ENCODE peak calls at places on chromosomes 2 and 18, in eight cellular contexts. One of them, this sample, is unnamed.

GRCh38 chr2:17667898-17668297 is 85.7 kb downstream of the SMC6 start:
- DNase-seq in glomerular endothelial cell: no peak
- DNase-seq in RWPE1: no peak
- DNase-seq in left colon: no peak
- DNase-seq in GDM1: no peak
- DNase-seq in stimulated activated CD4-positive, alpha-beta T cell treated with anti-CD3 and anti-CD28 coated beads, Interleukin-4, amount 100 ng/mL, for 48 hours: no peak
- DNase-seq in putamen: no peak
- DNase-seq in ovary: no peak
- DNase-seq in this sample: no peak

GRCh38 chr2:198791623-198792022 is 666.1 kb downstream of the SATB2 start:
- DNase-seq in glomerular endothelial cell: no peak
- DNase-seq in RWPE1: no peak
- DNase-seq in left colon: no peak
- DNase-seq in GDM1: no peak
- DNase-seq in stimulated activated CD4-positive, alpha-beta T cell treated with anti-CD3 and anti-CD28 coated beads, Interleukin-4, amount 100 ng/mL, for 48 hours: no peak
- DNase-seq in putamen: no peak
- DNase-seq in ovary: no peak
- DNase-seq in this sample: no peak

GRCh38 chr2:125710561-125710960 is 945.4 kb upstream of the GYPC start:
- DNase-seq in glomerular endothelial cell: no peak
- DNase-seq in RWPE1: no peak
- DNase-seq in left colon: no peak
- DNase-seq in GDM1: no peak
- DNase-seq in stimulated activated CD4-positive, alpha-beta T cell treated with anti-CD3 and anti-CD28 coated beads, Interleukin-4, amount 100 ng/mL, for 48 hours: no peak
- DNase-seq in putamen: no peak
- DNase-seq in ovary: no peak
- DNase-seq in this sample: no peak

GRCh38 chr2:209790066-209790728 is 18.6 kb downstream of the UNC80 start:
- DNase-seq in glomerular endothelial cell: no peak
- DNase-seq in RWPE1: no peak
- DNase-seq in left colon: no peak
- DNase-seq in GDM1: no peak
- DNase-seq in stimulated activated CD4-positive, alpha-beta T cell treated with anti-CD3 and anti-CD28 coated beads, Interleukin-4, amount 100 ng/mL, for 48 hours: no peak
- DNase-seq in putamen: no peak
- DNase-seq in ovary: no peak
- DNase-seq in this sample: no peak

GRCh38 chr2:85255456-85255812 is 72.4 kb downstream of the TGOLN2 start:
- DNase-seq in glomerular endothelial cell: no peak
- DNase-seq in RWPE1: no peak
- DNase-seq in left colon: no peak
- DNase-seq in GDM1: no peak
- DNase-seq in stimulated activated CD4-positive, alpha-beta T cell treated with anti-CD3 and anti-CD28 coated beads, Interleukin-4, amount 100 ng/mL, for 48 hours: no peak
- DNase-seq in putamen: no peak
- DNase-seq in ovary: no peak
- DNase-seq in this sample: no peak

GRCh38 chr2:219497495-219498279 is 1.0 kb upstream of the GMPPA start:
- DNase-seq in glomerular endothelial cell: no peak
- DNase-seq in RWPE1: peak
- DNase-seq in left colon: peak
- DNase-seq in GDM1: no peak
- DNase-seq in stimulated activated CD4-positive, alpha-beta T cell treated with anti-CD3 and anti-CD28 coated beads, Interleukin-4, amount 100 ng/mL, for 48 hours: no peak
- DNase-seq in putamen: peak
- DNase-seq in ovary: peak
- DNase-seq in this sample: no peak

GRCh38 chr2:62460175-62460574 is 45.8 kb downstream of the TMEM17 start:
- DNase-seq in glomerular endothelial cell: no peak
- DNase-seq in RWPE1: no peak
- DNase-seq in left colon: no peak
- DNase-seq in GDM1: no peak
- DNase-seq in stimulated activated CD4-positive, alpha-beta T cell treated with anti-CD3 and anti-CD28 coated beads, Interleukin-4, amount 100 ng/mL, for 48 hours: no peak
- DNase-seq in putamen: no peak
- DNase-seq in ovary: no peak
- DNase-seq in this sample: no peak

GRCh38 chr18:12741351-12741750 is 38.5 kb downstream of the PSMG2 start:
- DNase-seq in glomerular endothelial cell: no peak
- DNase-seq in RWPE1: peak
- DNase-seq in left colon: no peak
- DNase-seq in GDM1: no peak
- DNase-seq in stimulated activated CD4-positive, alpha-beta T cell treated with anti-CD3 and anti-CD28 coated beads, Interleukin-4, amount 100 ng/mL, for 48 hours: no peak
- DNase-seq in putamen: no peak
- DNase-seq in ovary: no peak
- DNase-seq in this sample: no peak

GRCh38 chr2:224155371-224155770 is 116.3 kb upstream of the SERPINE2 start:
- DNase-seq in glomerular endothelial cell: no peak
- DNase-seq in RWPE1: no peak
- DNase-seq in left colon: peak
- DNase-seq in GDM1: no peak
- DNase-seq in stimulated activated CD4-positive, alpha-beta T cell treated with anti-CD3 and anti-CD28 coated beads, Interleukin-4, amount 100 ng/mL, for 48 hours: no peak
- DNase-seq in putamen: no peak
- DNase-seq in ovary: no peak
- DNase-seq in this sample: no peak

GRCh38 chr2:204795156-204795555 is 249.9 kb downstream of the PARD3B start:
- DNase-seq in glomerular endothelial cell: peak
- DNase-seq in RWPE1: no peak
- DNase-seq in left colon: no peak
- DNase-seq in GDM1: no peak
- DNase-seq in stimulated activated CD4-positive, alpha-beta T cell treated with anti-CD3 and anti-CD28 coated beads, Interleukin-4, amount 100 ng/mL, for 48 hours: no peak
- DNase-seq in putamen: no peak
- DNase-seq in ovary: no peak
- DNase-seq in this sample: no peak

This sample was measured in G401.